ENCODE peak calls at places on chromosomes 4 and X, in four cellular contexts. U, V, L and K are unnamed samples.

GRCh38 chr4:13543648-13544555 is at the start of gene NKX3-2:
- DNase-seq in U (peak; percentile 73), L (no peak), V (no peak), K (no peak)

GRCh38 chrX:3026074-3026588 is 15.1 kb upstream of the ARSF start:
- DNase-seq in U (no peak), L (no peak), V (no peak), K (no peak)

GRCh38 chr4:153014460-153014859 is 78.3 kb downstream of the FHDC1 start:
- DNase-seq in V (no peak), U (no peak), L (no peak), K (no peak)

GRCh38 chr4:14333616-14334015 is 668.7 kb upstream of the CPEB2 start:
- DNase-seq in U (no peak), V (no peak), L (no peak), K (no peak)

GRCh38 chr4:113069212-113069892 is 19.9 kb downstream of the ANK2 start:
- DNase-seq in U (no peak), L (no peak), V (no peak), K (no peak)

GRCh38 chrX:10235851-10236250 is 79.1 kb downstream of the CLCN4 start:
- DNase-seq in V (no peak), U (no peak), L (no peak), K (no peak)

GRCh38 chrX:68506649-68507048 is 7.8 kb downstream of the YIPF6 start:
- DNase-seq in L (no peak), V (no peak), U (no peak), K (no peak)

GRCh38 chr4:5572114-5572513 is 136.2 kb downstream of the EVC2 start:
- DNase-seq in V (no peak), U (no peak), L (no peak), K (no peak)

GRCh38 chrX:69123481-69123880 is 41.8 kb downstream of the PJA1 start:
- DNase-seq in U (no peak), L (no peak), V (no peak), K (no peak)

GRCh38 chrX:7083468-7084396 is 63.8 kb upstream of the STS start:
- DNase-seq in V (no peak), U (no peak), L (no peak), K (no peak)

GRCh38 chrX:40684092-40684491 is 36.7 kb upstream of the CXorf38 start:
- DNase-seq in L (no peak), U (no peak), V (no peak), K (no peak)

GRCh38 chr4:127250577-127250976 is 382.2 kb upstream of the INTU start:
- DNase-seq in L (no peak), V (no peak), U (no peak), K (no peak)

GRCh38 chr4:150056569-150056968 is 21.7 kb upstream of the DCLK2 start:
- DNase-seq in L (no peak), U (no peak), V (no peak), K (no peak)
- H3K4me3 ChIP-seq in L (no peak overlapping the region), U (no peak overlapping the region), V (no peak overlapping the region), K (no peak overlapping the region)

DNA sequence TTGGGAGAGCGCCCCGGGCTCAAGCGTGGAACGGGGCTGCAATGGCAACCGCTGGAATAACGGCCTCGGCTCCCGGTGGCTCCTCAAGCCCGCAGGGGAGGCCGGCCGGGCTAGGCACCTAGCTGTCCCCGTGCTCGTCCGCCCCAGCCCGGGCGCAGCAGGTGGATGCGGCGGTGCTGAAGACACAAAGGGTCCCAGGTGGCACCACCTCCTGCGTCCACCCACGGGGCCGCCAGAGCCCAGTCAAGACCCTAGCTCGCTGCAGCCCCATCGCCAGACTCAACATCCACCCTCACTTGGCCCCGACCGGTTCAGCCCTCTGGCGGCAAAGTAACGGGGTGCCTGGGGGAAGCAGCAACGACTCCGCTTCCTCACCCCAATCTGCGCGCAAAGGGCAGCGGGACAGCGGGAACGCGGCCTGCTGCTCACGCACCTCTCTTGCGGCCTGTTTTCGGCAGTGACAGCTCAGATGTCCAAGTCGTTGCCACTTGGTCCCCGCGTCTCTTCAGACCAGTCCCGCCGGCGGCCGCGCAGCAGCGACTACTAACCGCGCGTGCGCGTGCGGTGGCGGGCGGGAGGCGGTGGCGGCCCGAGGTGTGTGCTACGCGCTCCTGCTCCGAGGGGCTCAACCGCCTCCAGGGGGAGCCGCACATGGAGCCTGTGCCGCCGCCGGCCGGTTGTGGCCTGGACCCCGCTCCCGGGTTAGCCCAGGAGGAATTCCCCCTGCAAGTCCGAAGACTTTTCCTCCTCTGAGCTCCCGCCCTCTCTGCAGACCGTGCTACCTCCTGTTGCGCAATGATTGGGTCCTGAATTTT is at the start of gene CLGN:
- DNase-seq in L (peak; percentile 79), V (peak; percentile 88), U (peak; percentile 95), K (peak; percentile 96)
- H3K27me3 ChIP-seq in L (no peaks in the 10 kb centered on the region), V (no peaks in the 10 kb centered on the region), U (peaks cover 4% of the 10 kb centered on the region), K (no peaks in the 10 kb centered on the region)

DNA sequence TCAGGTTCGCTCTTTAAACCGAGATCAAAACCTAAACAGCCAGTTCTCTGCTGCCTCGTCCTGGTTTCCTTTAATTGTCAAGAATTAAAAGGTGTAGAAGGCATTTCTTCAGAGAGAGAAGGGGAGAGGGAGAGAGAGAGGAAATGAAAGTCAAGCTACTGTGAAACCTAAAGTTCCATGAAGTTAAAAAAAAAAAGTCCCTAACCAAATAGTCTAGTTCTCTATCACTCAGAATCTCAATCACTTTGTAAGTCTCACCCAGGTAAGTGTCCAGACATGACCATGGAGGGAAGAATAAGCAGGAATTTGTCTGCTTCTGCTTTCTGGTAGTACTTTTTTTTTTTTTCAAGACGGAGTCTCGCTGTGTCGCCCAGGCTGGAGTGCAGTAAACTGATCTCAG is 18.8 kb upstream of the SMIM14 start:
- DNase-seq in L (no peak), V (no peak), U (no peak), K (no peak)
- H3K4me3 ChIP-seq in L (no peak overlapping the region), V (no peak overlapping the region), U (no peak overlapping the region), K (no peak overlapping the region)

DNA sequence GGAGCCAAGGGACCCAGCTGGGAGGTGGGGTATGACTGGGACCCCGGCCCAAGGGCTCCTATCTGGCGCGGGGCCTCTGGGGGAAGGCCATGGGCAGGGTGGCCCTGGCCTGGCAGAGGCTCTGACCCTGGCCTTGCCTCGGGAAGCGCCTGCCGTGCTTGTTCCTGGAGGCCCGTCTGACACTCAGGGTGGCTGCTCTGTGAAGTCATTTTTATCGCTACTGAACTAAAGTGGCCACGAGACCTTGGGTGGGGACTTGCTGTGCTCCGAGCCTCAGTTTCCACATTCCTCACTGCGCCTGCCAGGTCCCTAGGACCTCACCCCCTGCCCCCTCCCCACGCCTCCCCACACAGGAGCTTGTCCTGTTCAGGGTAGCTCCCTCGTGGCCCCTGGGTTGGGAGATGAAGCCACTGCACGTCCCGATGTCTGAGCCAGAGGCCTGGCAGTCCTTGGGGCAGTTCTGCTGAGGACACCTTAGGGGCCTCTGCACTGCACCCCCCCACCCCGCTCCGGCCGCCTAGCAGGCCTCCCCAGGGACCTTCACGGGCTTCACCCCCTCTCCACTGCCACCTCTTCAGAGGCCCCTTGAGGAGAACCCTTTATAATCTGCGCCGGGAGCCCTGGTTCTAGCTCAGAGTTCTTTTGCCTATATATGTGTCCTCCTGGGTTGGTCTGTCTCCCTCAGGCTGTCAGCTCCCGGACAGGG is 639 bp upstream of the SORCS2 start:
- DNase-seq in L (no peak), U (no peak), V (peak; percentile 72), K (peak; percentile 8)
- H3K27me3 ChIP-seq in L (no peaks in the 10 kb centered on the region), U (peaks cover 57% of the 10 kb centered on the region), V (no peaks in the 10 kb centered on the region), K (peaks cover 61% of the 10 kb centered on the region)

DNA sequence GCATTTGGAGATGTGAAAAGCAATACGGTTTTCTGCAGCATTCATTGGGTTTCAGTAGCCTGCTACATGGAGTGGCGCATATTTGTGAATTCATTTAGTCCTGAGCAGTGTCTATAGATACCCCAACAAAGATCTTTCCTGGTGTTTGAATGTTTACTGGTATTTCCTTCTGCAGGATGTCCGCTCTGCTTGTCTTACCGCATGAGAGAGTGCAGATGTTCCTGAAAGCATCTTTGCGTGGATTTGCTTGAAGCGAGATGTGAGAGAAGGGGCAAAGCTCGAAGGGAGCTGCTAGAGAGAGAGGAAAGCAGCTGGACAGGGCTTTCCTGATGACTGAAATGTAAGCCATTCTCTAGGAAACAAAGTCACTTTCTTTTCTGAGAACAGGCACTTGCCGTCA is 40.9 kb upstream of the GYPA start:
- DNase-seq in L (no peak), V (no peak), U (no peak), K (no peak)
- H3K4me3 ChIP-seq in L (no peak overlapping the region), V (no peak overlapping the region), U (no peak overlapping the region), K (no peak overlapping the region)

GRCh38 chr4:46389301-46389761 is 597 bp downstream of the GABRA2 start:
- DNase-seq in L (peak; percentile 34), U (peak; percentile 15), V (peak; percentile 72), K (no peak)

GRCh38 chr4:46386570-46386969 is 3.4 kb downstream of the GABRA2 start:
- DNase-seq in L (no peak), V (no peak), U (peak; percentile 19), K (peak; percentile 46)

GRCh38 chr4:46387956-46388355 is 2.0 kb downstream of the GABRA2 start:
- DNase-seq in U (no peak), V (no peak), L (no peak), K (no peak)

GRCh38 chr4:46388860-46389259 is 1.1 kb downstream of the GABRA2 start:
- DNase-seq in L (no peak), U (no peak), V (no peak), K (no peak)

DNA sequence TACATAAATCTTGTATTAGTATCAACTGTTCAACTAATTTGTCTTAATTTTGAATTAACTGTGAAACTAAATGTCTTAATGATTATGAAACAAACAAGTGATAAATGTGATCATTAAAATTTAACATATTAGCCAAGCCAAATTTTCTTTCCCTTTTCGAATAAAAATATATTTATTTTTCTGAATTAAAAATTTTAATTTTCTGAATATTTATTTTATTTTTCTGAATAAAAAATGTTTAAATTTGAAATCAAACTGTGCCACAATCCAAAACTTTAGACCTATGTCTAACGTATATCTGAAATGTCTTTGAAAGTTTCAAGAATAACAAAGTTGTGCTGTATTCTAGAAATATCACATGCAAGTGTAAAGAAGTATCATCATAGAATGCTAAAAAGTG is 4.7 kb downstream of the GABRA2 start:
- DNase-seq in V (no peak), L (no peak), U (no peak), K (no peak)
- H3K27me3 ChIP-seq in V (no peaks in the 10 kb centered on the region), L (no peaks in the 10 kb centered on the region), U (peaks cover 14% of the 10 kb centered on the region), K (peaks cover 27% of the 10 kb centered on the region)

GRCh38 chr4:156970501-156971167 is 965 bp downstream of the PDGFC start:
- DNase-seq in L (peak; percentile 66), V (peak; percentile 89), U (peak; percentile 68), K (peak; percentile 45)
- H3K4me3 ChIP-seq in L (peak overlapping the region; percentile 86), V (peak overlapping the region; percentile 97), U (peak overlapping the region; percentile 76), K (peak overlapping the region; percentile 20)